ENCODE peak calls at places on chromosomes 6 and 20, in seven cellular contexts. T is PC-3; N is thoracic aorta; E is CD8-positive, alpha-beta T cell; L is heart right ventricle; A is pancreas; Y is A673. S is an unnamed sample.
A peak's percentile ranks its signal among the peaks of the same experiment; 100 is the strongest.

GRCh38 chr6:38803129-38803528 is 88.0 kb downstream of the DNAH8 start:
- DNase-seq in T (peak; percentile 33), N (no peak), E (no peak), L (no peak), A (no peak), Y (no peak), S (no peak)

GRCh38 chr20:16864958-16865357 is 116.8 kb downstream of the OTOR start:
- DNase-seq in T (no peak), N (no peak), E (no peak), L (no peak), A (no peak), Y (no peak), S (no peak)

GRCh38 chr20:62087227-62087626 is 21.5 kb upstream of the TAF4 start:
- DNase-seq in T (peak; percentile 52), N (no peak), E (no peak), L (no peak), A (no peak), Y (no peak), S (no peak)

GRCh38 chr6:166257911-166258318 is 50.3 kb downstream of the PRR18 start:
- DNase-seq in T (peak; percentile 46), N (no peak), E (peak; percentile 41), L (no peak), A (no peak), Y (no peak), S (no peak)

GRCh38 chr6:5866547-5867051 is 140.1 kb downstream of the NRN1 start:
- DNase-seq in T (peak; percentile 95), N (no peak), E (no peak), L (no peak), A (no peak), Y (no peak), S (no peak)

GRCh38 chr20:46563170-46563847 is 12.9 kb upstream of the OCSTAMP start:
- DNase-seq in T (no peak), N (no peak), E (no peak), L (no peak), A (no peak), Y (no peak), S (no peak)

GRCh38 chr6:161406633-161407032 is 132.8 kb upstream of the AGPAT4 start:
- DNase-seq in T (peak; percentile 90), N (no peak), E (no peak), L (no peak), A (no peak), Y (no peak), S (no peak)

GRCh38 chr6:82056567-82056966 is 191.0 kb downstream of the IBTK start:
- DNase-seq in T (no peak), N (no peak), E (no peak), L (no peak), A (no peak), Y (no peak), S (no peak)

GRCh38 chr6:42405025-42405424 is 46.7 kb downstream of the TRERF1 start:
- DNase-seq in T (peak; percentile 41), N (no peak), E (no peak), L (peak; percentile 31), A (no peak), Y (no peak), S (no peak)

GRCh38 chr20:30598460-30599230 is 658.8 kb upstream of the DEFB115 start:
- DNase-seq in T (no peak), N (no peak), E (no peak), L (no peak), A (no peak), Y (no peak), S (no peak)

GRCh38 chr6:160376445-160376844 is 28.3 kb downstream of the SLC22A3 start:
- DNase-seq in T (no peak), N (no peak), E (no peak), L (no peak), A (no peak), Y (no peak), S (no peak)

GRCh38 chr6:11188161-11188915 is 44.1 kb downstream of the NEDD9 start:
- DNase-seq in T (peak; percentile 92), N (no peak), E (no peak), L (no peak), A (no peak), Y (no peak), S (no peak)

GRCh38 chr6:33677153-33677660 is 34.3 kb downstream of the UQCC2 start:
- DNase-seq in T (peak; percentile 34), N (no peak), E (no peak), L (no peak), A (no peak), Y (no peak), S (no peak)

GRCh38 chr6:90915224-90915915 is 328.5 kb upstream of the MAP3K7 start:
- DNase-seq in T (no peak), N (no peak), E (no peak), L (no peak), A (no peak), Y (no peak), S (no peak)

GRCh38 chr6:111559193-111560097 is 46.2 kb downstream of the TRAF3IP2 start:
- DNase-seq in T (no peak), N (no peak), E (no peak), L (no peak), A (no peak), Y (no peak), S (no peak)

GRCh38 chr6:44472250-44472945 is 84.9 kb downstream of the CDC5L start:
- DNase-seq in T (no peak), N (no peak), E (no peak), L (no peak), A (no peak), Y (no peak), S (no peak)

GRCh38 chr20:41308290-41308691 is 9.2 kb downstream of the ZHX3 start:
- DNase-seq in T (peak; percentile 15), N (no peak), E (no peak), L (no peak), A (no peak), Y (no peak), S (no peak)

DNA sequence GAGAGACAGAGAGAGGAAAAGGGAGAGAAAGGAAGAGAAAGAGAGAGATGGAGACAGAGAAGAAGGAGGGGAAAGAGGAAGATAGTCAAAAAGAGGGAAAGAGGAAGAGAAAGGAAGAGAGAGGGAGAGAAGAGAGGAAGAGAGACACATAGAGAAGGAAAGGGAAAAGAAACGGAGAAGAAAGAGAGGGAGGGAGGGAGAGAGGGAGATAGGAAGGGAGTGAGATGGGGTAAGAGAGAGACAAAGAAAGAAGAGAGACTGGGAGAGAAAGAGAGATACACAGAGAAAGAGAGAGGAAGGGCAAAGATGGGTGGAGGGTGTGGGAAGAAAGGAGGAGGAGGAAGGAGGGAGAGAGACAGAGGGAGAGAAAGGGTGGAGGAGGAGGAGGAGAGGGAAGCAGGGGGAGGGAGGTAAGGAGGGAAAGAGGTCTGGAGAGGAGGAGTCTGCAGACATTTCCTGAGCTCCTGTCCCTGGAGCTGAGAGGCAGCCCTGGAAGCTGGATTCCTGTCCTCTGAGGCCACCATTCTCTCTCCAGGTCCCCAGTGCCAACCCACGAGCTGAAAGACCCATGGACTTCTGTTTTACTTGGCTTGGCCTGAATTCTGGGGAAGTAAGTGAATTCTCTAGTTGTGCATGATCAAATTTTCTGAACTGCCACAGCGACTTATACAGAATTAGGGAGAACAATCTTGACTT is 9.9 kb downstream of the FOXF2 start:
- DNase-seq in T (no peak), N (no peak), E (no peak), L (no peak), A (no peak), Y (no peak), S (no peak)
- H3K36me3 ChIP-seq in T (no peaks in the 10 kb centered on the region), N (no peaks in the 10 kb centered on the region), E (no peaks in the 10 kb centered on the region), L (no peaks in the 10 kb centered on the region), A (no peaks in the 10 kb centered on the region), Y (no peaks in the 10 kb centered on the region), S (no peaks in the 10 kb centered on the region)

DNA sequence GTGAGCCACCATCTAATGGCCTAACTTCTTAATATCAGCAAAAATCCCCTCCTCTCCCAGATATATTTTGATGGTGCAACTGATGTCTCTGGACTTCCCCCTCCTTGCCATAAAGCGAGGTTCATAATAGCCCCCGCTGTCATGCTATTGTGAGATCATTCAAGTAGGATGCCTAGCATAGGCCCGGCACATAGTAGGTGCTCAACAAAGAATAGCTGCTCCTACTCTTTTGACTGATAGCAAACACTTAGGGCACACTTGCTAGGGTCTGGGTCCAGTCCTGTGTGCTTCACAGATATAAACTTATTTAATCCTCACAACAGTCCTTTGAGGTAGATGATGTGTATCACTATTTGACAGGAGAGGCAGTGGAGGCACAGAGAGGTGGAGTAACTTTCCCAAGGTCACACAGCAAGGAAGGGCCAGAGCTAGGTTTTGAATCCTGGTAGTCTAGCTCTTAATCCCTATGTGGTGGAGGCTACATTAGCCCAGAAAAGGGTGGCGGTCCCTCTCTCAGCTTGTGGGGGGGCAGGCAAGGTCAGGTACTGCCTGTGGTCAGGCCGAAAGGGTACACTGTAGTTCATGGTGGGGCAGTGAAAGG is 14.7 kb downstream of the SRC start:
- DNase-seq in T (no peak), N (no peak), E (no peak), L (no peak), A (no peak), Y (no peak), S (no peak)
- H3K4me1 ChIP-seq in T (peaks cover 35% of the 10 kb centered on the region), N (peaks cover 60% of the 10 kb centered on the region), E (no peaks in the 10 kb centered on the region), L (peaks cover 15% of the 10 kb centered on the region), A (no peaks in the 10 kb centered on the region), Y (no peaks in the 10 kb centered on the region), S (no peaks in the 10 kb centered on the region)

DNA sequence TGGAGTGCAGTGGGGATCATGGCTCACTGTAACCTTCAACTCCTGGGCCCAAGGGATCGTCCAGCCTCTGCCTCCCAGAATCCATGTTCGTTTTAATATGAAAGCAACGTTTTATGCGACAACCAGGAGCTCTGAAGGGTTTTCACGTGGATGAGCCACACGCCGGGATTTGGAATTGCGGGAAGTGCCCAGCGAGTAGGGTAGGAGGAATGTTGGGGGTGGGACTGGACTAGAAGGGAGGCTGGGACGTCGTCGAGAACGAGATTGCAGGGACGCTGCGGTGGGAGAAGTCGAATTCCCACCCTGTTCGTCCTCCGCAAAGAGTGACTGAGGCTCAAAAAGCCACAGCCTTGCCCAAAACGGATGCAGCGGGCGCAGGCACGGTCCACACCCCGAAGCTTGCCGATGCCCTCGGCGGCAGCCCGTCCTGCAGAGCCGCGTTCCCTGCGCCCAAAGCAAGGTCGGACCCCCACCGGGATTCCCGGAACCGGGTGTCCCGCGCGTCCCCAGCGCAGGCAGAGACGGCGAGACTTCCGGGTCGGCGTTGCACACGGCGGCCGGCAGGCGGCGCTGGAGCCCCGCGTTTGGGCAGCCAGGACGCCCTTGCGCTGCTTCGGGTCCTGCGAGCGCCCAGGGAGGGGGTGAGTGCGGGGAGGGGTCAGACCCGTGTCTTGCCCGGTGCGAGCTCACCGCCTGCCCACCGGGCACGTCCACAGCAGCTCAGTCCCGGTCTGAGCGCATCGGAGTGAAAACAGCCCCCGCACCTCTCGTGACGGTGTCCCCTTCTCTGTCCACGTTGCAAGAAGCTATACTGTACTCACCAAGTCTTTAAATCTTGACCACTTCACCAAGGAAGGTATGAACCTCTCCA is 87.8 kb downstream of the DHX35 start:
- DNase-seq in T (peak; percentile 80), N (peak; percentile 22), E (peak; percentile 72), L (peak; percentile 72), A (peak; percentile 95), Y (peak; percentile 80), S (peak; percentile 82)
- H3K27ac ChIP-seq in T (no peak overlapping the region), N (peak overlapping the region; percentile 67), E (no peak overlapping the region), L (peak overlapping the region; percentile 52), A (peak overlapping the region; percentile 23), Y (peak overlapping the region; percentile 57), S (peak overlapping the region; percentile 32)

GRCh38 chr6:109465772-109466171 is 10.2 kb upstream of the MICAL1 start:
- DNase-seq in T (no peak), N (no peak), E (no peak), L (no peak), A (no peak), Y (no peak), S (no peak)
- H3K36me3 ChIP-seq in T (peaks cover 23% of the 10 kb centered on the region), N (peaks cover 18% of the 10 kb centered on the region), E (peaks cover 41% of the 10 kb centered on the region), L (peaks cover 98% of the 10 kb centered on the region), A (peaks cover 6% of the 10 kb centered on the region), Y (peaks cover 76% of the 10 kb centered on the region), S (peaks cover 6% of the 10 kb centered on the region)

S was measured in naive thymus-derived CD4-positive, alpha-beta T cell.